ENCODE peak calls at places on chromosomes 2 and 18, in eight cellular contexts. B is GM23338, P is Panc1, T is HCT116, D is HepG2, F is K562, S is GM12878, Q is SK-N-SH. Y is an unnamed sample.

GRCh38 chr2:133977385-133977784 is 276.5 kb upstream of the MGAT5 start:
- DNase-seq in B (no peak), P (no peak), T (no peak), D (no peak), F (no peak), S (no peak), Q (no peak), Y (peak; percentile 10)

GRCh38 chr2:148939271-148939670 is 64.2 kb downstream of the KIF5C start:
- DNase-seq in B (no peak), P (no peak), T (no peak), D (no peak), F (no peak), S (no peak), Q (no peak), Y (no peak)

GRCh38 chr2:238060096-238060541 is 682 bp upstream of the SCLY start:
- DNase-seq in B (peak; percentile 32), P (no peak), T (no peak), D (no peak), F (no peak), S (no peak), Q (no peak), Y (no peak)

GRCh38 chr18:79454034-79454735 is 58.5 kb downstream of the NFATC1 start:
- DNase-seq in B (no peak), P (no peak), T (no peak), D (no peak), F (no peak), S (no peak), Q (no peak), Y (no peak)

GRCh38 chr2:103252781-103253180 is 490.9 kb downstream of the TMEM182 start:
- DNase-seq in B (no peak), P (no peak), T (no peak), D (no peak), F (no peak), S (no peak), Q (no peak), Y (no peak)

GRCh38 chr2:160365691-160366367 is 127.8 kb downstream of the RBMS1 start:
- DNase-seq in B (no peak), P (no peak), T (no peak), D (no peak), F (no peak), S (no peak), Q (no peak), Y (no peak)

GRCh38 chr2:177265834-177266817 is 1.6 kb upstream of the NFE2L2 start:
- DNase-seq in B (no peak), P (no peak), T (no peak), D (peak; percentile 85), F (no peak), S (no peak), Q (no peak), Y (peak; percentile 73)

GRCh38 chr18:6660334-6660733 is 69.2 kb upstream of the ARHGAP28 start:
- DNase-seq in B (no peak), P (no peak), T (no peak), D (no peak), F (no peak), S (no peak), Q (no peak), Y (no peak)

GRCh38 chr2:9207641-9208301 is 1.2 kb downstream of the ASAP2 start:
- DNase-seq in B (peak; percentile 75), P (no peak), T (no peak), D (no peak), F (peak; percentile 28), S (no peak), Q (peak; percentile 84), Y (no peak)

GRCh38 chr18:55501594-55502345 is 86.2 kb downstream of the TCF4 start:
- DNase-seq in B (peak; percentile 66), P (no peak), T (no peak), D (no peak), F (no peak), S (no peak), Q (no peak), Y (no peak)

GRCh38 chr2:86027196-86027912 is 78.3 kb downstream of the POLR1A start:
- DNase-seq in B (no peak), P (no peak), T (no peak), D (no peak), F (no peak), S (no peak), Q (no peak), Y (no peak)

GRCh38 chr18:240175-240574 is 27.7 kb downstream of the THOC1 start:
- DNase-seq in B (no peak), P (no peak), T (no peak), D (no peak), F (no peak), S (no peak), Q (no peak), Y (no peak)

GRCh38 chr2:163157891-163158511 is 319.4 kb upstream of the KCNH7 start:
- DNase-seq in B (no peak), P (no peak), T (no peak), D (no peak), F (no peak), S (no peak), Q (no peak), Y (no peak)

GRCh38 chr2:39266139-39266805 is 22.5 kb upstream of the CDKL4 start:
- DNase-seq in B (no peak), P (no peak), T (no peak), D (no peak), F (no peak), S (peak; percentile 53), Q (no peak), Y (peak; percentile 7)

GRCh38 chr2:77028032-77028600 is 494.1 kb downstream of the LRRTM4 start:
- DNase-seq in B (no peak), P (no peak), T (no peak), D (peak; percentile 21), F (no peak), S (no peak), Q (no peak), Y (no peak)

GRCh38 chr2:88057437-88057844 is 1.9 kb upstream of the KRCC1 start:
- DNase-seq in B (no peak), P (no peak), T (no peak), D (no peak), F (no peak), S (no peak), Q (no peak), Y (no peak)

GRCh38 chr18:26448714-26449159 is 99.6 kb downstream of the KCTD1 start:
- DNase-seq in B (no peak), P (no peak), T (no peak), D (no peak), F (no peak), S (no peak), Q (no peak), Y (no peak)

GRCh38 chr2:13056259-13056843 is 339.6 kb downstream of the TRIB2 start:
- DNase-seq in B (peak; percentile 47), P (no peak), T (no peak), D (no peak), F (no peak), S (no peak), Q (peak; percentile 41), Y (no peak)

GRCh38 chr2:20953146-20953824 is 90.6 kb downstream of the APOB start:
- DNase-seq in B (no peak), P (no peak), T (no peak), D (no peak), F (no peak), S (no peak), Q (no peak), Y (no peak)
- H3K27me3 ChIP-seq in B (no peaks in the 10 kb centered on the region), P (no peaks in the 10 kb centered on the region), T (peaks cover 13% of the 10 kb centered on the region), D (peaks cover 44% of the 10 kb centered on the region), F (peaks cover 19% of the 10 kb centered on the region), S (peaks cover 2% of the 10 kb centered on the region), Q (no peaks in the 10 kb centered on the region), Y (peaks cover 2% of the 10 kb centered on the region)

DNA sequence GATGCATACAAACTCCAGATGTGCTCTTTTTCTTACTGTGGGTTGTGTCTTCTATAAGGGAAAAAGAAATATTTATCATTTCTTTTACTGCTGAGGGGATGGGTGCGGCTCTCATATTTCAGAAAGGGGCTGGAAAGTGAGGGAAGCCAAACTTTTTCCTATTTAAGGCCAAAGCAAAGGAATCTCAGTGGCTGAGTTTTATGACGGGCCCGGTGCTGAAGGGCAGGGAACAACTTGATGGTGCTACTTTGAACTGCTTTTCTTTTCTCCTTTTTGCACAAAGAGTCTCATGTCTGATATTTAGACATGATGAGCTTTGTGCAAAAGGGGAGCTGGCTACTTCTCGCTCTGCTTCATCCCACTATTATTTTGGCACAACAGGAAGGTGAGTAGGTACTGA is at the start of gene COL3A1:
- DNase-seq in B (no peak), P (no peak), T (no peak), D (no peak), F (no peak), S (no peak), Q (no peak), Y (no peak)
- H3K27ac ChIP-seq in B (no peak within 1 kb of the TSS), P (peak within 1 kb of the TSS; percentile 57), T (no peak within 1 kb of the TSS), D (no peak within 1 kb of the TSS), F (no peak within 1 kb of the TSS), S (no peak within 1 kb of the TSS), Q (peak within 1 kb of the TSS; percentile 94), Y (no peak within 1 kb of the TSS)

DNA sequence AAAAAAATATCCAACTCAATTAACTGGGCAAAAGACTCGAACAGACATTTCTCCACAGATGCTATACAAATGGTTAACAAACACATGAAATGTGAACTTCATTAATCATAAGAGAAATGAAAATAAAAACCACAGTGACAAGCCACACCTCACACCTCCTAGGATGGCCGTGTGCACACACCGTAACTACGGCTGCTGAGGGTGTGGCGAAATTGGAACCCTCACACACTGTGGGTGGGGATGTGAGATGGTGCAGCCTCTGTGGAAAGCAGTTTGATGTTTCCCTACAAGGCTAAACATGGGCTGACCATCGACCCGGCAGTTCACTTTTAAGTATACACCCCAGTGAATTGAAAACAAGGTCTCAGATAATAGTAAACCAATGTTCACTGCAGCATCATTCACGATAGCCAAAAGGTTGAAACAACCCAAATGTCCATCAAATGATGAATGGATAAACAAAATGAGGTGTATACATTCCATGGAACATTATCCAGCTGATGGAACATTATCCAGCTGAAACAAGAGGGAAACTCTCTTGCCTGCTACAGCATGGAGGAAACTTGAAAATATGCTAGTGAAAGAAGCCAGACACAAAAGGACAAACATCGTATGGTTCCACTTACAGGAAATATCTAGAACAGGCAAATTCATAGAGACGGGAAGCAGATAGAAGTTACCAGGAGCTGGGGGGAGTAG is 32.2 kb downstream of the ZAP70 start:
- DNase-seq in B (no peak), P (no peak), T (no peak), D (no peak), F (no peak), S (peak; percentile 21), Q (no peak), Y (no peak)
- TF ChIP-seq REST in B (no peak), P (no peak), T (no peak), D (no peak), F (no peak), S (no peak), Q (no peak), Y (no peak)

GRCh38 chr2:66434679-66435548 is at the start of gene MEIS1:
- DNase-seq in B (peak; percentile 89), P (peak; percentile 41), T (no peak), D (peak; percentile 91), F (peak; percentile 74), S (no peak), Q (peak; percentile 88), Y (peak; percentile 40)

GRCh38 chr2:66431840-66432511 is 2.9 kb upstream of the MEIS1 start:
- DNase-seq in B (peak; percentile 55), P (no peak), T (no peak), D (no peak), F (no peak), S (no peak), Q (no peak), Y (no peak)

GRCh38 chr2:66433945-66434678 is 813 bp upstream of the MEIS1 start:
- DNase-seq in B (peak; percentile 81), P (no peak), T (no peak), D (peak; percentile 33), F (peak; percentile 42), S (no peak), Q (peak; percentile 73), Y (no peak)

GRCh38 chr2:66432801-66433694 is 1.9 kb upstream of the MEIS1 start:
- DNase-seq in B (peak; percentile 95), P (peak; percentile 43), T (no peak), D (peak; percentile 89), F (peak; percentile 87), S (no peak), Q (peak; percentile 94), Y (no peak)

GRCh38 chr2:66433695-66433944 is 1.3 kb upstream of the MEIS1 start:
- DNase-seq in B (no peak), P (no peak), T (no peak), D (no peak), F (no peak), S (no peak), Q (no peak), Y (no peak)
- H3K27me3 ChIP-seq in B (peaks cover 98% of the 10 kb centered on the region), P (peaks cover 10% of the 10 kb centered on the region), T (no peaks in the 10 kb centered on the region), D (peaks cover 11% of the 10 kb centered on the region), F (no peaks in the 10 kb centered on the region), S (peaks cover 32% of the 10 kb centered on the region), Q (no peaks in the 10 kb centered on the region), Y (peaks cover 60% of the 10 kb centered on the region)

Y was measured in HL-60.